ENCODE peak calls at places on chromosomes 1 and 21, in eight cellular contexts. C is Caco-2, A is endodermal cell, F is MM.1S, H is PC-9, X is left ventricle myocardium inferior, Q is aorta, M is spleen. S is an unnamed sample.

GRCh38 chr1:16189921-16190499 is 22.4 kb downstream of the ARHGEF19 start:
- DNase-seq in C (no peak), M (no peak), Q (no peak), F (no peak), X (no peak), A (no peak), H (no peak), S (no peak)

GRCh38 chr1:176858421-176858916 is 306.0 kb downstream of the ASTN1 start:
- DNase-seq in F (no peak), M (no peak), Q (no peak), X (no peak), H (no peak), A (no peak), C (no peak), S (no peak)

GRCh38 chr1:157702308-157702825 is 1.8 kb upstream of the FCRL3 start:
- DNase-seq in A (no peak), F (no peak), Q (no peak), M (no peak), H (no peak), X (no peak), C (no peak), S (no peak)

GRCh38 chr1:92707292-92707691 is 77.6 kb downstream of the EVI5 start:
- DNase-seq in F (no peak), Q (no peak), C (no peak), M (no peak), A (no peak), H (peak; percentile 44), X (no peak), S (no peak)

GRCh38 chr1:39293375-39294070 is 89.0 kb downstream of the MACF1 start:
- DNase-seq in M (no peak), F (no peak), H (no peak), X (no peak), C (no peak), Q (no peak), A (no peak), S (no peak)

GRCh38 chr1:212651977-212652376 is 43.4 kb downstream of the ATF3 start:
- DNase-seq in X (no peak), Q (no peak), F (no peak), H (no peak), C (no peak), A (no peak), M (no peak), S (no peak)

GRCh38 chr1:230320804-230321203 is 105.3 kb downstream of the PGBD5 start:
- DNase-seq in H (no peak), M (no peak), C (no peak), F (no peak), X (no peak), A (no peak), Q (no peak), S (peak; percentile 19)

GRCh38 chr1:54575161-54575560 is 27.1 kb downstream of the ACOT11 start:
- DNase-seq in A (peak; percentile 67), M (peak; percentile 22), X (no peak), H (no peak), Q (peak; percentile 10), F (no peak), C (no peak), S (peak; percentile 68)

GRCh38 chr1:6800728-6801127 is 15.5 kb downstream of the CAMTA1 start:
- DNase-seq in X (no peak), H (peak; percentile 76), Q (no peak), M (no peak), F (no peak), A (no peak), C (no peak), S (no peak)

GRCh38 chr21:44002511-44002910 is 9.6 kb upstream of the TRAPPC10 start:
- DNase-seq in A (no peak), C (no peak), X (no peak), Q (no peak), F (no peak), M (no peak), H (no peak), S (no peak)

GRCh38 chr1:116989851-116990250 is 11.7 kb upstream of the CD101 start:
- DNase-seq in C (no peak), A (no peak), F (no peak), X (no peak), M (no peak), H (no peak), Q (no peak), S (no peak)

GRCh38 chr1:162151900-162152829 is 82.7 kb downstream of the NOS1AP start:
- DNase-seq in H (peak; percentile 74), M (peak; percentile 76), X (no peak), F (no peak), Q (no peak), C (peak; percentile 17), A (no peak), S (no peak)

GRCh38 chr21:32309906-32310460 is 11.3 kb downstream of the MRAP start:
- DNase-seq in C (no peak), Q (no peak), M (no peak), F (no peak), A (no peak), X (no peak), H (no peak), S (no peak)

GRCh38 chr21:45845063-45845789 is 136.3 kb upstream of the COL6A1 start:
- DNase-seq in A (peak; percentile 22), F (peak; percentile 25), Q (peak; percentile 21), M (no peak), C (no peak), X (no peak), H (no peak), S (no peak)

GRCh38 chr1:43512681-43513080 is 18.0 kb upstream of the PTPRF start:
- DNase-seq in C (no peak), X (no peak), F (no peak), H (no peak), A (peak; percentile 17), M (no peak), Q (no peak), S (no peak)

GRCh38 chr1:50246869-50247268 is 138.1 kb downstream of the ELAVL4 start:
- DNase-seq in C (no peak), Q (no peak), M (no peak), F (no peak), A (no peak), H (no peak), X (no peak), S (no peak)

GRCh38 chr1:224879404-224879803 is 50.1 kb upstream of the DNAH14 start:
- DNase-seq in Q (no peak), X (no peak), C (no peak), M (no peak), F (no peak), A (no peak), H (no peak), S (no peak)

GRCh38 chr1:27418786-27419185 is 26.4 kb downstream of the GPR3 start:
- DNase-seq in H (no peak), F (no peak), C (no peak), A (no peak), X (no peak), Q (no peak), M (no peak), S (peak; percentile 39)

GRCh38 chr1:109993885-109994284 is 9.3 kb downstream of the AHCYL1 start:
- DNase-seq in Q (no peak), H (no peak), A (no peak), C (no peak), F (no peak), X (no peak), M (no peak), S (no peak)

GRCh38 chr1:20551945-20552727 is at the start of gene FAM43B:
- DNase-seq in X (peak; percentile 87), H (no peak), M (no peak), A (peak; percentile 89), Q (peak; percentile 87), C (peak; percentile 61), F (no peak), S (peak; percentile 93)
- H3K4me3 ChIP-seq in X (peak within 1 kb of the TSS; percentile 67), H (no peak within 1 kb of the TSS), M (peak within 1 kb of the TSS; percentile 27), A (peak within 1 kb of the TSS; percentile 69), Q (no peak within 1 kb of the TSS), C (peak within 1 kb of the TSS; percentile 48), F (no peak within 1 kb of the TSS), S (peak within 1 kb of the TSS; percentile 60)

GRCh38 chr21:17560377-17560776 is 47.5 kb downstream of the CXADR start:
- DNase-seq in H (no peak), A (no peak), M (no peak), Q (no peak), F (no peak), C (no peak), X (no peak), S (no peak)
- H3K36me3 ChIP-seq in H (no peaks in the 10 kb centered on the region), A (peaks cover 74% of the 10 kb centered on the region), M (no peaks in the 10 kb centered on the region), Q (no peaks in the 10 kb centered on the region), F (no peaks in the 10 kb centered on the region), C (no peaks in the 10 kb centered on the region), X (no peaks in the 10 kb centered on the region), S (peaks cover 23% of the 10 kb centered on the region)

GRCh38 chr1:161092621-161093028 is 3.3 kb upstream of the NECTIN4 start:
- DNase-seq in A (peak; percentile 20), C (no peak), M (no peak), X (no peak), Q (no peak), F (no peak), H (peak; percentile 82), S (peak; percentile 11)

GRCh38 chr1:161089938-161090337 is 580 bp upstream of the NECTIN4 start:
- DNase-seq in M (no peak), X (no peak), C (no peak), H (no peak), Q (no peak), A (no peak), F (no peak), S (no peak)

GRCh38 chr1:161090617-161091016 is 1.3 kb upstream of the NECTIN4 start:
- DNase-seq in X (no peak), A (peak; percentile 1), H (no peak), Q (no peak), F (no peak), M (no peak), C (no peak), S (peak; percentile 6)

GRCh38 chr1:161091093-161091492 is 1.7 kb upstream of the NECTIN4 start:
- DNase-seq in F (no peak), C (no peak), A (peak; percentile 29), Q (no peak), M (no peak), H (no peak), X (no peak), S (peak; percentile 18)

DNA sequence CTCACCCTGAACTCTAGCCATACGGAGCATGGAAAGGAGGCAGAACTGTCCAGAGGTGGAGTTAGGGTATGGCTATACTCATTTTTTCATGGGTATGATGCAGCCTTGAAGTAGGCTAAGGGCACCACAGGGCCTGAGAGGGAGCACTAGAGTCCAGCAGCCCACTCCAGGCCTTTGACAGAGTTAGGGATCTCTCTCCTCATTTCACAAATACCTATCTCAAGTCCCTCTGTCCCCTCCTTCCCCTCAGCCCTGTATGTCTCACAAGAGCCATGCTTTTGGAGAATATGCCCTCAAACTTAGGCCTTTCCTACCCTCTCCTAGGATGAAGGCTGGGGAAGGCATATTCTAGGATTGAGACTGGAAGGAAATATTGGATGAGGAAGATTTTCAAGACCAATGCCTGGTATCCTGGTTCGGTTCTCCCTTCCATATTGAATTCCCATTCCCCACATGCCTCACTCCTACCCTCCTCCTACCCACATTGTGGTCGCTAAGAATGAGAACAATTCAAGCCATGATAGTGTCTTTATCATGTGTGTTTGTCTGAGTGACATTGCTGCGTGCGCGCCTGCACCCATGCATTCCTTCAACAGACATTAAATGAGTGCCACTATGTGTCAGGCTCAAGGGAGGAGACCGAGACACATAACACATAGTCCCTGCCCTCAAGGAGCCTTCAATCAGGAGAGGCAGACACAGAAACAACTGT is 2.6 kb upstream of the NECTIN4 start:
- DNase-seq in F (no peak), C (no peak), A (peak; percentile 21), H (no peak), X (no peak), Q (no peak), M (no peak), S (peak; percentile 14)
- H3K27me3 ChIP-seq in F (no peaks in the 10 kb centered on the region), C (no peaks in the 10 kb centered on the region), A (peaks cover 10% of the 10 kb centered on the region), H (no peaks in the 10 kb centered on the region), X (peaks cover 8% of the 10 kb centered on the region), Q (no peaks in the 10 kb centered on the region), M (no peaks in the 10 kb centered on the region), S (peaks cover 1% of the 10 kb centered on the region)

GRCh38 chr1:104264506-104264905 is 514.8 kb downstream of the AMY1C start:
- DNase-seq in M (no peak), C (no peak), X (no peak), Q (no peak), H (no peak), F (no peak), A (no peak), S (no peak)
- H3K4me3 ChIP-seq in M (no peak overlapping the region), C (no peak overlapping the region), X (no peak overlapping the region), Q (no peak overlapping the region), H (no peak overlapping the region), F (no peak overlapping the region), A (no peak overlapping the region), S (no peak overlapping the region)